ENCODE peak calls at places on chromosomes 6 and 20, in eight cellular contexts. M is brain microvascular endothelial cell, O is neural crest cell, X is heart right ventricle, Y is endodermal cell, V is RWPE1, D is coronary artery, L is endothelial cell. Z is an unnamed sample.

GRCh38 chr6:1385129-1386042 is 4.0 kb upstream of the FOXF2 start:
- DNase-seq in Y (peak), D (no peak), O (no peak), X (no peak), V (no peak), L (no peak), M (no peak), Z (peak)

GRCh38 chr6:66865771-66866170 is 1158.7 kb upstream of the EYS start:
- DNase-seq in O (no peak), M (no peak), X (no peak), Y (no peak), V (no peak), D (no peak), L (no peak), Z (no peak)

GRCh38 chr6:25670793-25671513 is 18.9 kb downstream of the SCGN start:
- DNase-seq in D (no peak), O (no peak), V (peak), L (no peak), X (no peak), Y (no peak), M (no peak), Z (no peak)

GRCh38 chr20:19351542-19351941 is 139.1 kb downstream of the SLC24A3 start:
- DNase-seq in O (no peak), M (no peak), X (no peak), Y (no peak), V (no peak), L (no peak), D (no peak), Z (no peak)

GRCh38 chr20:42955713-42956112 is 234.0 kb downstream of the PTPRT start:
- DNase-seq in Y (no peak), O (no peak), M (no peak), L (no peak), X (no peak), V (no peak), D (no peak), Z (no peak)

GRCh38 chr6:163335671-163336545 is 78.6 kb upstream of the QKI start:
- DNase-seq in O (no peak), D (peak), M (peak), Y (no peak), X (peak), V (no peak), L (peak), Z (peak)

GRCh38 chr20:38842017-38842416 is 36.5 kb downstream of the PPP1R16B start:
- DNase-seq in O (no peak), V (no peak), D (peak), X (no peak), L (no peak), M (no peak), Y (no peak), Z (no peak)

GRCh38 chr6:127737009-127737486 is 160.1 kb downstream of the C6orf58 start:
- DNase-seq in D (no peak), M (peak), O (peak), Y (no peak), L (peak), V (peak), X (no peak), Z (peak)

GRCh38 chr20:47150403-47151152 is 205.9 kb downstream of the ZMYND8 start:
- DNase-seq in L (peak), X (peak), Y (peak), D (no peak), O (peak), M (peak), V (peak), Z (peak)

GRCh38 chr6:27611451-27611850 is 138.5 kb upstream of the ZNF184 start:
- DNase-seq in M (no peak), V (no peak), O (no peak), D (no peak), Y (no peak), X (no peak), L (no peak), Z (no peak)
- TF ChIP-seq CTCF in M (no peak), V (no peak), O (no peak), D (no peak), Y (no peak), X (no peak), L (no peak), Z (no peak)

GRCh38 chr6:20473518-20473917 is 60.7 kb upstream of the CDKAL1 start:
- DNase-seq in X (no peak), D (no peak), O (no peak), L (no peak), Y (no peak), M (no peak), V (no peak), Z (no peak)
- TF ChIP-seq CTCF in X (no peak), D (no peak), O (no peak), L (no peak), Y (no peak), M (no peak), V (no peak), Z (no peak)

GRCh38 chr6:29722773-29723665 is at the start of gene HLA-F:
- DNase-seq in M (peak), V (peak), O (peak), D (peak), Y (peak), L (peak), X (peak), Z (peak)
- TF ChIP-seq CTCF in M (no peak), V (no peak), O (no peak), D (no peak), Y (no peak), L (no peak), X (no peak), Z (no peak)

DNA sequence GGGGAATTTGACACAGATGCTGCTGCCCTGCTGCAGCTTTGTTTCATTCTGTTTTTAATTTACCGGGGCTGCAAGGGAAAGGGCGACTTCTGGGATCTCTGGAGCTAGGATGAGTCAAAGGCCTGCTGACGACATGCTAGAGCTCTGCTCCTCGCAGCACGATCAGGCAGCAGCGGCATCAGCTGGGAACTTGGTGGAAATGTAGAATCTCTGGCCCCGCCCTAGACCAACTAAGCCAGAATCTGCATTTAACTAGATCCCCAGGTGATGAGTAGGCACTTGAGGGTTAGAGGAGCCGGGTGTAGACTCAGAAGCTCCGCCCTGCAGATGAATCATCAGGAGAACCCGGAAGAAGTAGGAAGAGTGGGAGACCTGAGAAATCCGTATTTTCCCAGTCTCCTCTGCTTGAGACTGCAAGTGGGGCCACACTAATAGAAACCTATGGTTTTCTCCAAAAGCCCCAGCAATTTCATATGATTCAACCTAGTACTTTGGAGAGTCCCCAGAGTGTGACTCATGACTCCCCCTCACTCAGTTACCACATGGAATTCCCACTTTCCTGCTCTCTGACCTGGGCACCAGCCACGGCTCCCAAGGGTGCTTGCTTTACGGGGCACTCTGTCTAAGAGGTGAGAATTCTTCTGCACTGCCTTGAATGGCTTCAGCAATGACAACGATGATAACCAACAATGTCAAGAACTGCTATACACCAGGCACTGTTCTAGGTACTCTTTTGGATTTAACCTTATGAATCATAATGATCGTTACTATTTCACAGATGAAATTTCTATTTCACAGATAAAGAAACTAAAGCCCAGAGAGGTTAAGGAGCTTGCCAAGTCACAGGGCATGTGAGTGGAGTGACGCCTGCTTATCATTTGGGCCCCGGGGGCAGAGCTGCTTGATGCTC is 18.1 kb downstream of the TUBB2B start:
- DNase-seq in L (no peak), D (no peak), O (no peak), M (peak), V (peak), X (no peak), Y (peak), Z (no peak)
- TF ChIP-seq CTCF in L (no peak), D (no peak), O (no peak), M (peak), V (peak), X (no peak), Y (no peak), Z (no peak)

DNA sequence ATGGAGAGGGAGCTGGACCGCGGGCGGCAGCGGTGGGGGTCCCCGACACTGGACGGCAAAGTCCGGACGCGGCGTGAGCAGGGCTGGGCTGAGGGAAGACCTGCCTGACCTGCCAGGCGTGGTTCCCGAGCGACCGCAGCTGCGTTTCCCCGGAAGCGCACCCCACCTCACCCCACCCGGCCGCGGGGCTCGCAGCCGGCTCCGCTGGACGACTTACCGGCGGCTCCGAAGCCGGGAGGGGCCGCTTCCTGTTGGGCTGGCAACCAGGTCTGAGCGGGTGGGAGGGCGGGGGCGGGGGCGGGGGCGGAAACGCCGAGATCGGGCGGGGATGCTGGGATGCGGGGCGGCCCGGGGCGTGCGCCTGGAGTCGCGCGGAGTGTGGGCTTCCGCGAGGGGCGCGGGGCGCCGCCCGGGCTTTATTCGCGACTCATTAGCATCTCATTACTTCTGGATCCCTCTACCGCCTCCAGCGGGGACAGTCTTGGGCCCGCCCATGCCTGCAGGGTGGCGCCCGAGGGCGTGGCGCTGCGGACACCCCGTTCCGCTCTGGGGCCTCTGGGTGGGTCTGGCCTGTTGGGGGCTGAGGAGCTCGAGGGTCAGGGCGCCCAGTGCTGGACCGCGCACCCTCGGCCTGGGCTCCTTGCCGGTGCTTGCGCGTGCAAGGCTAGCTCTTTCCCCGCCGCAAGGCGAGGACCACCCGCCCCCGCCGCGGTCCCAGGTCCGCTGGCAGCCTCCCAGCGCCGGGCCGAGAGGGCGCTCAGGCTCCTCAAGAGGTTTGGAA is at the start of gene MICAL1:
- DNase-seq in D (peak), V (peak), L (peak), Y (peak), M (peak), X (peak), O (peak), Z (peak)
- TF ChIP-seq CTCF in D (no peak), V (no peak), L (no peak), Y (peak), M (peak), X (peak), O (peak), Z (peak)

GRCh38 chr6:7143161-7143974 is 35.6 kb downstream of the RREB1 start:
- DNase-seq in O (peak), D (no peak), M (no peak), V (no peak), X (no peak), Y (peak), L (no peak), Z (no peak)
- TF ChIP-seq CTCF in O (peak), D (no peak), M (peak), V (no peak), X (no peak), Y (peak), L (no peak), Z (peak)

GRCh38 chr6:154093231-154094044 is 54.4 kb downstream of the OPRM1 start:
- DNase-seq in V (no peak), L (no peak), X (no peak), D (no peak), Y (no peak), M (no peak), O (no peak), Z (no peak)
- TF ChIP-seq CTCF in V (no peak), L (no peak), X (no peak), D (no peak), Y (no peak), M (no peak), O (no peak), Z (no peak)

DNA sequence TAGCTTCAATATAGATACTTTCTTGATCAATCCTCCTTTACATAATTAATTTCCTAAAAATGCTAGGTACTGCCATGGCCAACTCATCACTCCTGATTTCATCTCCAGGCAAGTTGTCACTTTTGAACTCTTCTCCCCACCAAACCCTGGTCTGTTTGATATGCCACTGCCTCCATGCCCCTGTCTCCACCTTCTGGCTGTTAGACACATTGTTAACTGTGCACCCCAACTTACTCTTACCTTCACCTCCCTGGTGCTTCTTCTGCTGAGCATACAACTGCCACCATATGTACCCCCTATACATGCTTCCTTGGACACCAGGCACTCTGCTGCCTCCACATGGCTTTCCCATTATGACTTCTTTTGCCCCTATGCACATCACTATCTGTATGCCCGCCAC is 21.8 kb upstream of the AIG1 start:
- DNase-seq in V (no peak), X (no peak), Y (no peak), D (no peak), L (no peak), M (no peak), O (no peak), Z (no peak)
- TF ChIP-seq CTCF in V (no peak), X (no peak), Y (no peak), D (no peak), L (no peak), M (peak), O (no peak), Z (no peak)

Z was measured in nephron progenitor cell.